ENCODE peak calls at places on chromosomes 13 and 19, in nine cellular contexts. I is heart left ventricle, O is ascending aorta, F is cardiac muscle cell, B is upper lobe of right lung, C is fibroblast of lung, R is thoracic aorta, M is heart right ventricle, E is mucosa of descending colon. X is an unnamed sample. For H3K36me3, the result is how much of the 10 kb centered on the place peaks cover.

GRCh38 chr13:46893820-46894533 is 2.9 kb downstream of the HTR2A start:
- DNase-seq in I (peak), O (no peak), F (peak), B (peak), C (peak), R (no peak), M (peak), E (peak), X (no peak)

GRCh38 chr13:110564472-110564985 is 3.0 kb upstream of the RAB20 start:
- DNase-seq in I (no peak), O (no peak), F (no peak), B (peak), C (no peak), R (no peak), M (no peak), E (no peak), X (no peak)

GRCh38 chr19:46766569-46767317 is 20.5 kb upstream of the STRN4 start:
- DNase-seq in I (peak), O (no peak), F (peak), B (no peak), C (no peak), R (no peak), M (no peak), E (peak), X (no peak)

GRCh38 chr13:29435125-29435911 is 160.2 kb downstream of the SLC7A1 start:
- DNase-seq in I (no peak), O (no peak), F (peak), B (no peak), C (peak), R (no peak), M (peak), E (no peak), X (no peak)

GRCh38 chr19:47674548-47674947 is 38.7 kb upstream of the EHD2 start:
- DNase-seq in I (no peak), O (no peak), F (no peak), B (peak), C (no peak), R (no peak), M (no peak), E (peak), X (no peak)

GRCh38 chr13:94093652-94094310 is 385.7 kb downstream of the DCT start:
- DNase-seq in I (no peak), O (no peak), F (no peak), B (no peak), C (no peak), R (no peak), M (no peak), E (no peak), X (no peak)

GRCh38 chr13:99388334-99388923 is 81.2 kb upstream of the GPR183 start:
- DNase-seq in I (no peak), O (no peak), F (no peak), B (no peak), C (no peak), R (no peak), M (no peak), E (no peak), X (no peak)

GRCh38 chr13:30698023-30698422 is 37.3 kb upstream of the ALOX5AP start:
- DNase-seq in I (no peak), O (no peak), F (no peak), B (no peak), C (peak), R (no peak), M (no peak), E (no peak), X (no peak)

GRCh38 chr13:87344176-87344575 is 327.0 kb upstream of the SLITRK5 start:
- DNase-seq in I (no peak), O (no peak), F (no peak), B (no peak), C (peak), R (no peak), M (no peak), E (no peak), X (no peak)

GRCh38 chr19:35882074-35882832 is 13.9 kb downstream of the APLP1 start:
- DNase-seq in I (peak), O (no peak), F (peak), B (no peak), C (peak), R (no peak), M (no peak), E (no peak), X (no peak)

GRCh38 chr19:6480843-6481415 is 658 bp downstream of the DENND1C start:
- DNase-seq in I (no peak), O (no peak), F (no peak), B (no peak), C (no peak), R (no peak), M (no peak), E (no peak), X (no peak)

GRCh38 chr13:26888632-26889031 is 128.0 kb upstream of the GPR12 start:
- DNase-seq in I (no peak), O (no peak), F (no peak), B (no peak), C (no peak), R (no peak), M (no peak), E (no peak), X (no peak)

GRCh38 chr13:92547256-92547655 is 679.4 kb upstream of the GPC6 start:
- DNase-seq in I (no peak), O (no peak), F (no peak), B (no peak), C (peak), R (no peak), M (no peak), E (no peak), X (no peak)

GRCh38 chr13:105329359-105329758 is 1206.1 kb downstream of the EFNB2 start:
- DNase-seq in I (no peak), O (no peak), F (no peak), B (no peak), C (peak), R (no peak), M (no peak), E (no peak), X (no peak)

GRCh38 chr19:50402544-50403301 is 16.0 kb upstream of the SPIB start:
- DNase-seq in I (no peak), O (no peak), F (no peak), B (no peak), C (no peak), R (no peak), M (no peak), E (no peak), X (no peak)

GRCh38 chr13:80374453-80374852 is 33.5 kb upstream of the SPRY2 start:
- DNase-seq in I (peak), O (no peak), F (no peak), B (no peak), C (no peak), R (no peak), M (peak), E (no peak), X (no peak)

GRCh38 chr19:54096642-54097106 is 3.9 kb downstream of the OSCAR start:
- DNase-seq in I (no peak), O (no peak), F (no peak), B (no peak), C (peak), R (no peak), M (no peak), E (no peak), X (no peak)
- TF ChIP-seq CTCF in I (no peak), O (peak), F (peak), B (no peak), C (peak), R (no peak), M (no peak), E (no peak), X (no peak)

DNA sequence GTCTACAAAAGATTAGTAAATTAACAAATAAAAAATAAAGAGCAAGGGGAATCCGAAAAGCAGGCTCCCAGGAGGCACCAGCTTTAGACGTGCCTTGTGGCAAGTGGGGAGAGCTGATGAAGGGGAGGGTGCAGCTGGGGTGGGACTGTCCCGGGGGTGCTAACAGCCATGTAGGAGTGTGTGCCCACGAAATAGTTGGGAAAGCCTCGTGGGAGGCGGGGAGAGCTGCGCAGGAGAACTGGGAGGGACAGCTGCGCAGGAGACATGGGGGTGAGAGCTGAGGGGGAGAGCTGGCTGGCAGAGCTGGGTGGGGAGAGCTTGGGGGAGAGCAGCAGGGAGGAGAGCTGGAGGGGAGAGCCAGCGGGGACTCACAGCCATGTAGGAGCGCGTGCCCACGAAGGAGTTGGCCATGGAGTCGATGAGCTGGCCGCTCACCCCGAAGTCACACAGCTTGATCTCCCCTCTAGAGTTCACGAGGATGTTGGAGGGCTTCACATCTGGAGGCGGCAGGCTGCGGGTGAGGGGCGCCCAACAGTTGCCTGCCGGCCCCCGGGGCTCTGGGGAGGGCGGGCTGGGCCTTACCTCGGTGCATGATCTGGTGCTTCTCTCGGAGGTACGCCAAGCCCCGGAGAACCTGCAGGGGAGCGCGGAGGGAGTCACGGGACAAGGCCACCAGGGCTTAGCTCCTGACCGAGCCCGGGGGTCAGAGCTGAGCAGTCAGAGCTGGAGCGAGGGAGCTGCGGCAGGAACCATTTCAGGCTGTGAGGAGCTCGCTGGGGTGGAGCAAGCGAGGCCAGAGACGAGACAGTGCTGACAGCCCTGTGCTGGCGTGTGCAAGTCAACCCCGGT is 23.1 kb downstream of the MAP2K2 start:
- DNase-seq in I (no peak), O (no peak), F (no peak), B (no peak), C (no peak), R (no peak), M (no peak), E (no peak), X (no peak)
- H3K36me3 ChIP-seq in I (under half), O (under half), F (under half), B (half or more), C (under half), R (under half), M (half or more), E (under half), X (under half)

GRCh38 chr19:53466726-53467125 is 807 bp upstream of the ZNF813 start:
- DNase-seq in I (no peak), O (no peak), F (no peak), B (no peak), C (no peak), R (no peak), M (no peak), E (no peak), X (no peak)
- TF ChIP-seq CTCF in I (no peak), O (no peak), F (no peak), B (no peak), C (no peak), R (no peak), M (no peak), E (no peak), X (no peak)

GRCh38 chr19:49102303-49102702 is 11.9 kb upstream of the LIN7B start:
- DNase-seq in I (no peak), O (no peak), F (no peak), B (no peak), C (no peak), R (no peak), M (no peak), E (no peak), X (no peak)
- H3K36me3 ChIP-seq in I (under half), O (half or more), F (half or more), B (half or more), C (half or more), R (half or more), M (half or more), E (under half), X (half or more)